ENCODE peak calls at places on chromosomes 7 and 10, in eight cellular contexts. F is fibroblast of the aortic adventitia, W is nephron progenitor cell, G is BJ, V is cardiac fibroblast, R is foreskin fibroblast, L is neural crest cell, P is right atrium auricular region. U is an unnamed sample.

GRCh38 chr7:24475573-24475972 is 97.7 kb upstream of the PALS2 start:
- DNase-seq in F (no peak), W (no peak), G (no peak), V (no peak), R (no peak), L (no peak), P (no peak), U (no peak)

GRCh38 chr10:1394155-1394912 is 338.1 kb downstream of the WDR37 start:
- DNase-seq in F (no peak), W (no peak), G (no peak), V (no peak), R (no peak), L (no peak), P (peak), U (peak)

GRCh38 chr7:33537078-33537477 is 368.3 kb upstream of the BMPER start:
- DNase-seq in F (no peak), W (no peak), G (no peak), V (no peak), R (no peak), L (no peak), P (no peak), U (no peak)

GRCh38 chr7:1229956-1230355 is 2.7 kb upstream of the UNCX start:
- DNase-seq in F (no peak), W (no peak), G (no peak), V (no peak), R (no peak), L (no peak), P (no peak), U (no peak)

GRCh38 chr7:94250124-94250523 is 144.6 kb upstream of the COL1A2 start:
- DNase-seq in F (no peak), W (no peak), G (no peak), V (no peak), R (no peak), L (no peak), P (no peak), U (no peak)

GRCh38 chr10:51832652-51833383 is 133.4 kb upstream of the CSTF2T start:
- DNase-seq in F (peak), W (no peak), G (no peak), V (peak), R (peak), L (no peak), P (no peak), U (no peak)

GRCh38 chr7:43439631-43440401 is 143.1 kb upstream of the STK17A start:
- DNase-seq in F (peak), W (peak), G (no peak), V (peak), R (peak), L (peak), P (no peak), U (no peak)

GRCh38 chr7:2843191-2843685 is 870 bp downstream of the GNA12 start:
- DNase-seq in F (no peak), W (no peak), G (no peak), V (no peak), R (no peak), L (no peak), P (no peak), U (no peak)

GRCh38 chr10:3099291-3100092 is 32.1 kb downstream of the PFKP start:
- DNase-seq in F (peak), W (no peak), G (peak), V (peak), R (peak), L (no peak), P (no peak), U (peak)

GRCh38 chr10:121851791-121852190 is 76.0 kb downstream of the ATE1 start:
- DNase-seq in F (no peak), W (no peak), G (no peak), V (no peak), R (no peak), L (no peak), P (no peak), U (no peak)

GRCh38 chr10:121853950-121854349 is 73.9 kb downstream of the ATE1 start:
- DNase-seq in F (no peak), W (no peak), G (no peak), V (no peak), R (no peak), L (no peak), P (no peak), U (no peak)

GRCh38 chr10:121860810-121861209 is 67.0 kb downstream of the ATE1 start:
- DNase-seq in F (no peak), W (no peak), G (no peak), V (no peak), R (no peak), L (no peak), P (no peak), U (no peak)

DNA sequence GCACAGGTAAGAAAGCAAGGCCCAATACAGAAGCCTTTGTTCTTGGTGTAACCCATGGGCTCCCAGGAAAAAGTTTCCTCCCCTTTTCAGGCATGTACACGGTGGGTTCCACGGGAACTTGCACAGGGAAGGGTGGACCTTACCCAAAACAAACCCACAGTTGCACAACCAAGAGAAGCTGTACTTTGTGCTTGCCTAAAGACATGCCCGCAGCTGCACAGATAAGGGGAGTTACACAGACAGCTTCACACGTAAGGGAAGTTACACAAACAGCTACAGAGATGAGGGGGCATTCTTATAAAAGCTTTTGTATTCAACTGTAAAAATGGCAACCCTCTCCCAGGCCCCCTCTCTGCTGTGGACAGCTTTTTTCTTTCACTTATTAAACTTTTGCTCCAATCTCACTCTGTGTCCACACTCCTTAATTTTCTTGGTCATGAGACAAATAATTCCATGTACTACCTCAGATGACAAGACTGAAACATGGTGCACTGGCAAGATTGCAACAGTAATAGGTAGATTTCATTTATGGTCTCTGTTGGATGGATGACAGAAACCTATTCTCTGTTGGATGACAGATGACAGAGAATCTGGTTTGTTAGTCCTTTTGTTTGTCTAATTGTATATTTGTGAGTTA is 72.9 kb downstream of the ATE1 start:
- DNase-seq in F (no peak), W (no peak), G (no peak), V (no peak), R (no peak), L (no peak), P (no peak), U (no peak)
- TF ChIP-seq CTCF in F (no peak), W (no peak), G (no peak), V (no peak), R (no peak), L (no peak), P (no peak), U (no peak)

GRCh38 chr10:102040721-102041120 is 15.3 kb downstream of the ARMH3 start:
- DNase-seq in F (no peak), W (peak), G (no peak), V (no peak), R (no peak), L (no peak), P (no peak), U (no peak)
- TF ChIP-seq CTCF in F (no peak), W (no peak), G (no peak), V (no peak), R (no peak), L (no peak), P (no peak), U (no peak)

GRCh38 chr10:93992400-93993030 is 1.2 kb upstream of the PLCE1 start:
- DNase-seq in F (no peak), W (no peak), G (no peak), V (peak), R (no peak), L (no peak), P (no peak), U (no peak)
- TF ChIP-seq CTCF in F (peak), W (peak), G (peak), V (peak), R (no peak), L (peak), P (peak), U (peak)

GRCh38 chr10:15267496-15267895 is 99.0 kb upstream of the NMT2 start:
- DNase-seq in F (no peak), W (no peak), G (no peak), V (no peak), R (no peak), L (no peak), P (no peak), U (no peak)
- TF ChIP-seq CTCF in F (peak), W (no peak), G (no peak), V (peak), R (no peak), L (no peak), P (no peak), U (peak)

DNA sequence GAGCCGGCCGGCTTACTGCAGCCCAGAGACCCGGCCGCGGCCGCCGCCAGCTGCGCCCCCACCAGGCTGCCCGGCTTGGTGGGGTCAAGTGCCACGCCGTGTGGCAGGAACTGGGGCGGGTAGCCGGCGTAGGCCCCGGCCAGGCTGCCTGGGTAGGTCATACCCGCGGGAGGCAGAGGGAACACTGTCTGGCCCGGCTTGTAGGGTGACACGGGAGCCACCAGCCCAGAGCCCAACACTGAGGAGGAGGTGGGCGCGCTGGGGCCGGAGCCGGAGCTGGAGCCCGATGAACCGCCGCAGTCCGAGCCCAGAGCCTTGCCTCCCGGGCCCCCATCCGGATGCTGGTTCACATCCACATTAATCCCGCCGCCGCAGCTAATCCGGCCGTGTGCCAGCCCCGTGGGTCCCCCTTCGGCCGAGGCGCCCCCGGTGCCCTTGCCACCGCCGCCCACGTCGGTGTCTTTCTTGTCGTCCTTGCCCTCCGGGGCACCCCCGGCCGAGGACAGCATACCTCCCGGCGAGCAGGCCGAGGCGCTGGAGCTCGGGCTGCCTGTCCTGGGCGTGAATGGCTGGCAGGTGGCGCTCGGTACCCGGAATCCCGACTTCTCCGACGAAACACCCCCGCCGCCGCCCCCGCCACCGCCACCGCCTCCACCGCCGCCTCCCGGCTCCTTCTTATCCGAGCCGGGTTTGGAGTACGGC is 2.0 kb downstream of the ZNF503 start:
- DNase-seq in F (peak), W (peak), G (no peak), V (peak), R (peak), L (peak), P (peak), U (peak)
- TF ChIP-seq CTCF in F (peak), W (peak), G (peak), V (peak), R (peak), L (peak), P (peak), U (peak)

GRCh38 chr10:119352042-119352441 is 144.7 kb downstream of the GRK5 start:
- DNase-seq in F (no peak), W (no peak), G (no peak), V (no peak), R (no peak), L (no peak), P (no peak), U (no peak)
- TF ChIP-seq CTCF in F (no peak), W (no peak), G (no peak), V (no peak), R (no peak), L (no peak), P (no peak), U (no peak)

DNA sequence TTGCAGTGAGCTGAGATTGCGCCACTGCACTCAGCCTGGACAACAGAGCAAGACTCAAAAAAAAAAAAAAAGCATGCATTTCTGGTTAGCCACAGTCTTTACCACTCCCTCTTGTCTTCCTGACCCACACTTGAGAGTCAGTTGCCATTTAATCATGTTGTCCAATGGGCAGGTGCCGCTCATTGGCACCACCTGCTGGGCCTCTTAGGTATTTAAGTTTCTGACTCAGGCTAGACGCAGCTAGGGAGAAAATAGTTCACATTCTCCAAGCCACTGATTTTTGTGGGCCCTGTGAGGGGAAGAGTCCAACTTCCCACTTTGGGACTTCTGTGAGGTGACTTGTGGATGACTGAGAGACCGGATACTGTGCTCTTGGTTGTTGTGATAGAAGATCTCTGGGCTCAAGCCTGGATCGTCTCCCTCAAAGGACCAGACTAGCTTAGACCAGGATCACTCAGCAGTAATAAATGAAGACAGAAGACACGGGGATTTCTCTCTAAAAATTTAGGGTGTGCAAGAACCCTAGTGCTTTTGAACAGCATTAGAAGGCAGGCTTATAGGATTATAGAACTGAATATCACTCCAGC is 26.8 kb upstream of the SORCS3 start:
- DNase-seq in F (peak), W (peak), G (no peak), V (peak), R (peak), L (peak), P (no peak), U (no peak)
- TF ChIP-seq CTCF in F (peak), W (no peak), G (peak), V (peak), R (peak), L (peak), P (peak), U (peak)

GRCh38 chr10:97355571-97355975 is 21.0 kb upstream of the FRAT2 start:
- DNase-seq in F (peak), W (no peak), G (no peak), V (peak), R (no peak), L (no peak), P (no peak), U (no peak)
- TF ChIP-seq CTCF in F (peak), W (peak), G (peak), V (peak), R (peak), L (peak), P (peak), U (peak)

GRCh38 chr10:116770281-116770680 is 27.9 kb upstream of the HSPA12A start:
- DNase-seq in F (no peak), W (no peak), G (no peak), V (no peak), R (no peak), L (no peak), P (no peak), U (no peak)

GRCh38 chr10:116769368-116769767 is 27.0 kb upstream of the HSPA12A start:
- DNase-seq in F (no peak), W (no peak), G (no peak), V (no peak), R (no peak), L (no peak), P (no peak), U (no peak)

GRCh38 chr10:116771101-116771705 is 28.8 kb upstream of the HSPA12A start:
- DNase-seq in F (peak), W (no peak), G (peak), V (peak), R (peak), L (no peak), P (peak), U (no peak)

GRCh38 chr10:116768786-116769185 is 26.4 kb upstream of the HSPA12A start:
- DNase-seq in F (no peak), W (no peak), G (no peak), V (peak), R (no peak), L (no peak), P (no peak), U (no peak)

GRCh38 chr10:116769791-116770190 is 27.4 kb upstream of the HSPA12A start:
- DNase-seq in F (peak), W (no peak), G (no peak), V (peak), R (peak), L (no peak), P (no peak), U (no peak)
- TF ChIP-seq CTCF in F (no peak), W (no peak), G (no peak), V (no peak), R (no peak), L (no peak), P (no peak), U (no peak)

U was measured in chondrocyte.